ENCODE peak calls at places on chromosomes 1 and 21, in eight cellular contexts. E, U, J, L, I, W, H and A are unnamed samples.

GRCh38 chr1:107135466-107135865 is 5.4 kb upstream of the NTNG1 start:
- DNase-seq in H (no peak), U (no peak), L (no peak), J (peak; percentile 72), E (no peak), I (no peak), W (peak; percentile 3), A (no peak)

GRCh38 chr1:228404107-228404720 is 2.4 kb downstream of the TRIM11 start:
- DNase-seq in J (no peak), L (no peak), I (no peak), E (no peak), W (no peak), U (no peak), H (no peak), A (no peak)

GRCh38 chr1:185442065-185442464 is 125.0 kb upstream of the IVNS1ABP start:
- DNase-seq in E (no peak), I (no peak), L (no peak), U (no peak), H (no peak), J (no peak), W (no peak), A (no peak)

GRCh38 chr21:41600961-41601572 is 93.1 kb upstream of the TMPRSS2 start:
- DNase-seq in W (no peak), U (no peak), I (peak; percentile 74), J (no peak), L (no peak), H (no peak), E (no peak), A (peak; percentile 19)

GRCh38 chr1:29563571-29563970 is 327.2 kb downstream of the PTPRU start:
- DNase-seq in U (no peak), E (no peak), L (no peak), J (no peak), W (no peak), I (no peak), H (no peak), A (no peak)

GRCh38 chr1:166843769-166844596 is 4.7 kb downstream of the POGK start:
- DNase-seq in J (no peak), W (no peak), I (no peak), E (no peak), U (no peak), H (no peak), L (no peak), A (peak; percentile 57)

GRCh38 chr1:77039739-77040138 is 172.5 kb downstream of the ST6GALNAC5 start:
- DNase-seq in J (no peak), H (no peak), L (no peak), I (no peak), W (no peak), E (peak; percentile 48), U (no peak), A (no peak)

GRCh38 chr1:246537887-246538286 is 28.2 kb downstream of the TFB2M start:
- DNase-seq in H (no peak), U (peak; percentile 51), L (no peak), I (no peak), E (no peak), W (no peak), J (no peak), A (peak; percentile 9)

GRCh38 chr21:40254540-40255455 is 387.6 kb downstream of the PCP4 start:
- DNase-seq in I (no peak), H (no peak), W (no peak), J (no peak), E (no peak), L (no peak), U (no peak), A (no peak)

GRCh38 chr1:175317795-175318194 is 125.2 kb upstream of the KIAA0040 start:
- DNase-seq in J (no peak), I (no peak), L (no peak), E (no peak), H (peak; percentile 56), W (no peak), U (no peak), A (no peak)

GRCh38 chr1:205698921-205699320 is 18.6 kb upstream of the SLC45A3 start:
- DNase-seq in W (no peak), I (no peak), J (no peak), E (no peak), L (no peak), U (no peak), H (no peak), A (no peak)

GRCh38 chr1:179077396-179077795 is 4.5 kb upstream of the TOR3A start:
- DNase-seq in U (no peak), H (no peak), J (no peak), I (no peak), W (no peak), L (no peak), E (no peak), A (no peak)

GRCh38 chr1:235990376-235990795 is 74.5 kb downstream of the NID1 start:
- DNase-seq in E (no peak), L (no peak), U (no peak), I (no peak), J (no peak), H (no peak), W (no peak), A (no peak)

GRCh38 chr1:98306517-98307089 is 354.9 kb upstream of the SNX7 start:
- DNase-seq in E (no peak), J (no peak), U (no peak), I (no peak), H (no peak), W (no peak), L (no peak), A (no peak)

GRCh38 chr1:47262787-47263413 is 30.9 kb upstream of the TAL1 start:
- DNase-seq in I (no peak), L (no peak), H (peak; percentile 47), U (peak; percentile 60), J (peak; percentile 56), W (peak; percentile 59), E (peak; percentile 27), A (peak; percentile 46)

GRCh38 chr1:23423415-23424170 is 955 bp downstream of the TCEA3 start:
- DNase-seq in E (peak; percentile 71), L (peak; percentile 69), U (peak; percentile 90), H (no peak), J (peak; percentile 41), I (no peak), W (peak; percentile 85), A (peak; percentile 71)

GRCh38 chr1:23422955-23423354 is 1.6 kb downstream of the TCEA3 start:
- DNase-seq in U (no peak), L (no peak), H (no peak), E (no peak), J (no peak), I (no peak), W (no peak), A (no peak)

GRCh38 chr1:23421343-23421742 is 3.2 kb downstream of the TCEA3 start:
- DNase-seq in J (no peak), W (no peak), I (no peak), L (no peak), H (no peak), U (no peak), E (no peak), A (no peak)

GRCh38 chr1:23421752-23422312 is 2.7 kb downstream of the TCEA3 start:
- DNase-seq in I (no peak), W (peak; percentile 51), H (no peak), J (no peak), U (peak; percentile 65), E (no peak), L (no peak), A (no peak)

DNA sequence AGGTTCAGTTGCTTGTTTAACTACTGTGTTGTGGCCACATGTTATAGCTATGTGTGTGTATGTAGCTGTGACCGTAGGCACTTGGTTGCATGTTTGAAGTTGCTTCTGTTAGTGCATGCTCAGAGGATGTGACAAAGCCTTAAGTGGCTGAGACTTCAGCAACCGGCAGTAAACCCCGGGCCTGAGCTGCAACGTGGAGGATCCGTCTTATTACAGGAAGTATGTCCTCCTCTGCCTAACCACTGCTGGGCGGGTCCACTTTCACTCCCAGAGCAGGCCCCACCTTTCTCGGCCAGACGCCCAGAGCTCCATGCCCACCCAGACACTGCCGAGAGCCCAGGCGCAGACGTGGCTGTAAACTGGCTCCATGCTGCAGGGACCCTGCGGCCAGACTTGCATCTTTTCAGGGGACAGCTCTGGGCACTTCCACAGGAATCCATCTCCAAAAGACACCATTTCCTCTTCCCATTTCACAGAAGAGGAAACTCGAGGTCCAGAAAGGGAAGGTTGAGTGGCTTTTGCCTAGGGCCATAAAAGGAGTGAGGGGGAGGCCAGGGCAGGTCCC is 2.2 kb downstream of the TCEA3 start:
- DNase-seq in J (no peak), L (peak; percentile 84), W (no peak), I (peak; percentile 92), H (peak; percentile 80), U (peak; percentile 96), E (peak; percentile 60), A (no peak)
- H3K27me3 ChIP-seq in J (peaks cover 100% of the 10 kb centered on the region), L (no peaks in the 10 kb centered on the region), W (no peaks in the 10 kb centered on the region), I (no peaks in the 10 kb centered on the region), H (no peaks in the 10 kb centered on the region), U (no peaks in the 10 kb centered on the region), E (no peaks in the 10 kb centered on the region), A (no peaks in the 10 kb centered on the region)

GRCh38 chr1:27561126-27561899 is 42.6 kb downstream of the AHDC1 start:
- DNase-seq in H (no peak), L (no peak), W (no peak), J (peak; percentile 16), I (no peak), E (no peak), U (no peak), A (no peak)
- H3K4me1 ChIP-seq in H (peaks cover 86% of the 10 kb centered on the region), L (peaks cover 72% of the 10 kb centered on the region), W (peaks cover 75% of the 10 kb centered on the region), J (peaks cover 80% of the 10 kb centered on the region), I (no peaks in the 10 kb centered on the region), E (peaks cover 91% of the 10 kb centered on the region), U (peaks cover 39% of the 10 kb centered on the region), A (peaks cover 33% of the 10 kb centered on the region)

DNA sequence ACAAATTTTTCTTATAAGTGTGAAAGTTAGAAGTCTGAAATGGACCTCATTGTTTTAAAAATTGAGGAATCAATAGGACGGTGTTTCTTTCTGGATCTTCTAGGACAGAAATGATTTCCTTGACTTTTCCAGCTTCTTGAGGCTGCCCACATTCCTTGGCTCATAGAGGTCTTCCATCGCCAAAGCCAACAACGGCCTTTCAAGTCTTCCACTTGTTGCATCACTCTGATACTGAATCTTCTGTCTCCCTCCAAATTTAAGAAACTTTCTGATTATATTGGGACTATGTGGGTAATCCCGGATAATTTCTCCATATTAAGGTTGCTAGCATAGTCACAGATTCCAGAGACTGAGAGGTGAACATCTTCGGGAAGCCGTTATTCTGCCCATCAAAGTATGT is 595.4 kb upstream of the ADAMTS5 start:
- DNase-seq in E (no peak), H (no peak), W (no peak), L (no peak), J (no peak), I (no peak), U (no peak), A (no peak)
- H3K27me3 ChIP-seq in E (no peaks in the 10 kb centered on the region), H (no peaks in the 10 kb centered on the region), W (no peaks in the 10 kb centered on the region), L (no peaks in the 10 kb centered on the region), J (no peaks in the 10 kb centered on the region), I (no peaks in the 10 kb centered on the region), U (no peaks in the 10 kb centered on the region), A (no peaks in the 10 kb centered on the region)

DNA sequence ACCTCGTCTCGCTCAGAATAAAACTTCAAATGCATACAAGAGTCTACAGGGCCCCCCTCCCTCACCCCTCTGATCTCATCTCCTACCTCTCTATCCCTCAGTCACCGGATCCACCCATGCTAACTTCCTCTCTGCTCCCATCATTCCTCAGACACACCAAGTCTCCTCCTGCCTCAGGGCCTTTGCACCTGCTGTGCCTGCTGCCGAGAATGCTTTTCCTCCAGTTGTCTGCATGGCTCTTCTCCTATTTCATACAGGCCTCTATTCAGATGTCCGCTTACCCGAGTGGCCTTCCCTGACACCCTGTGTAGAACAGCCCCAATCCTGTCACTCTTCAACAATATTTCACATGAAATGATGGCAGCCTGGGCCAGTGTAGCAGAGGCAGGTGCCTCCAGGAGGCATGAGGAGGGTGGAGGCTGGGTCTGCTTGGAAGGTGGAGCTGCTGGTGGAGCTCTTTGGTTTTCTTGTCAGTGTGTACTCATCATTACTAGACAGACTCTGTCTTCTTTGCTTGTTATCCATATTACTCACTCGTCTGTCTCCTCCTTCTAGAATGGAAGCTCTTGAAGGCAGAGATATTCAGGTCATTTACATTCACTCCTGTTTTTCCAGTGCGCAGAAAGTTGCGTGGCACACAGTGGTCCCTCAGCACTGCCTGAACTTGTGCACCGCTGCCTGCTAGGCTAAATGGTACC is 4.2 kb downstream of the SH2D2A start:
- DNase-seq in J (no peak), U (no peak), I (peak; percentile 27), H (no peak), L (no peak), E (no peak), W (no peak), A (no peak)
- H3K4me1 ChIP-seq in J (peaks cover 21% of the 10 kb centered on the region), U (peaks cover 6% of the 10 kb centered on the region), I (no peaks in the 10 kb centered on the region), H (peaks cover 14% of the 10 kb centered on the region), L (peaks cover 28% of the 10 kb centered on the region), E (peaks cover 22% of the 10 kb centered on the region), W (peaks cover 33% of the 10 kb centered on the region), A (peaks cover 11% of the 10 kb centered on the region)